ENCODE peak calls at places on chromosomes 16 and 17, in ten cellular contexts. W is stimulated activated naive CD8-positive, alpha-beta T cell treated with anti-CD3 and anti-CD28 coated beads, Interleukin-15, amount 100 ng/mL, for 72 hours; R is ovary; J is OCI-LY7; Y is D341Med; P is activated T-helper 1 cell treated with Interleukin-2 at 50 U/mL for 16 hours; G is hepatocyte; B is NCI-H1436; C is AG09309; I is stimulated activated CD4-positive, alpha-beta T cell treated with anti-CD3 and anti-CD28 coated beads, Interleukin-4, amount 100 ng/mL, for 1 hour. E is an unnamed sample.

GRCh38 chr17:57523926-57524634 is 221.0 kb downstream of the CCDC182 start:
- DNase-seq in C (no peak), B (peak; percentile 65), G (no peak), P (no peak), J (no peak), Y (no peak), R (no peak), W (no peak), I (no peak), E (peak; percentile 28)

GRCh38 chr17:31568140-31568938 is 176.9 kb downstream of the RAB11FIP4 start:
- DNase-seq in G (no peak), I (no peak), P (no peak), J (no peak), B (no peak), C (no peak), W (no peak), R (no peak), Y (no peak), E (no peak)

GRCh38 chr16:86925067-86925791 is 346.9 kb downstream of the FOXL1 start:
- DNase-seq in P (no peak), G (peak; percentile 27), W (no peak), I (no peak), Y (no peak), B (no peak), J (no peak), C (no peak), R (no peak), E (no peak)

GRCh38 chr17:81429353-81429774 is 34.1 kb downstream of the BAHCC1 start:
- DNase-seq in P (no peak), G (peak; percentile 81), B (peak; percentile 70), C (no peak), J (no peak), Y (peak; percentile 95), I (no peak), W (no peak), R (peak; percentile 91), E (no peak)

GRCh38 chr17:6085812-6086211 is 15.6 kb downstream of the WSCD1 start:
- DNase-seq in Y (no peak), I (no peak), P (no peak), J (no peak), R (no peak), W (no peak), B (no peak), C (no peak), G (no peak), E (no peak)

GRCh38 chr16:83648347-83648746 is 159.4 kb upstream of the HSBP1 start:
- DNase-seq in J (no peak), C (no peak), W (no peak), I (no peak), G (no peak), Y (no peak), B (no peak), P (no peak), R (no peak), E (no peak)

GRCh38 chr17:63435681-63436522 is 10.2 kb downstream of the CYB561 start:
- DNase-seq in Y (peak; percentile 60), B (peak; percentile 81), P (no peak), J (peak; percentile 75), C (no peak), R (no peak), G (no peak), I (no peak), W (no peak), E (no peak)

GRCh38 chr17:32444301-32445074 is at the start of gene PSMD11:
- DNase-seq in I (peak; percentile 99), G (peak; percentile 99), Y (peak; percentile 100), W (peak; percentile 99), J (peak; percentile 98), P (peak; percentile 99), C (peak; percentile 67), R (peak; percentile 99), B (peak; percentile 100), E (peak; percentile 97)

GRCh38 chr17:47239663-47240374 is 13.8 kb upstream of the ITGB3 start:
- DNase-seq in Y (peak; percentile 71), B (peak; percentile 68), G (peak; percentile 77), J (peak; percentile 43), C (peak; percentile 96), P (no peak), I (no peak), R (peak; percentile 58), W (no peak), E (peak; percentile 42)

GRCh38 chr17:13953871-13954270 is 115.4 kb upstream of the COX10 start:
- DNase-seq in B (no peak), Y (no peak), W (no peak), G (no peak), I (no peak), R (no peak), P (no peak), C (peak; percentile 37), J (no peak), E (no peak)

GRCh38 chr16:2366660-2367309 is 26.3 kb upstream of the ABCA3 start:
- DNase-seq in B (no peak), Y (no peak), J (no peak), R (no peak), I (no peak), W (no peak), C (no peak), P (no peak), G (no peak), E (peak; percentile 50)

GRCh38 chr16:70372921-70373550 is 26.3 kb downstream of the DDX19A start:
- DNase-seq in G (no peak), Y (no peak), R (no peak), C (no peak), J (no peak), B (no peak), I (no peak), P (no peak), W (no peak), E (no peak)

GRCh38 chr16:4982056-4982867 is 24.1 kb downstream of the SEC14L5 start:
- DNase-seq in G (no peak), W (no peak), I (no peak), B (no peak), Y (no peak), P (no peak), J (no peak), C (no peak), R (no peak), E (no peak)

GRCh38 chr16:17555176-17555575 is 84.4 kb upstream of the XYLT1 start:
- DNase-seq in Y (no peak), P (no peak), B (no peak), G (no peak), W (no peak), R (no peak), C (peak; percentile 76), J (no peak), I (no peak), E (no peak)

GRCh38 chr17:44774271-44775135 is 15.7 kb downstream of the ADAM11 start:
- DNase-seq in G (peak; percentile 93), J (peak; percentile 89), B (peak; percentile 90), W (peak; percentile 89), P (peak; percentile 74), Y (peak; percentile 97), I (peak; percentile 92), R (peak; percentile 86), C (no peak), E (peak; percentile 84)

GRCh38 chr16:62077998-62078397 is 41.8 kb upstream of the CDH8 start:
- DNase-seq in P (no peak), I (no peak), C (no peak), B (no peak), J (no peak), Y (peak; percentile 44), W (no peak), G (peak; percentile 13), R (no peak), E (no peak)

GRCh38 chr17:79835953-79836951 is 3.0 kb downstream of the CBX4 start:
- DNase-seq in G (peak; percentile 89), Y (peak; percentile 51), C (no peak), P (no peak), B (peak; percentile 95), I (no peak), J (peak; percentile 69), R (no peak), W (no peak), E (no peak)

GRCh38 chr17:32285770-32286517 is 20.3 kb downstream of the RHBDL3 start:
- DNase-seq in C (no peak), G (no peak), R (no peak), J (no peak), W (no peak), P (no peak), I (no peak), Y (no peak), B (no peak), E (no peak)

GRCh38 chr16:25065899-25066298 is 45.6 kb upstream of the LCMT1 start:
- DNase-seq in B (no peak), R (peak; percentile 31), P (no peak), G (peak; percentile 22), Y (no peak), I (no peak), C (no peak), W (no peak), J (peak; percentile 77), E (peak; percentile 52)

GRCh38 chr17:18217412-18218015 is 7.9 kb upstream of the LLGL1 start:
- DNase-seq in R (peak; percentile 80), Y (peak; percentile 79), J (peak; percentile 70), I (peak; percentile 74), W (peak; percentile 74), G (peak; percentile 80), P (peak; percentile 46), B (peak; percentile 73), C (no peak), E (no peak)

GRCh38 chr17:66373079-66373478 is 70.7 kb downstream of the PRKCA start:
- DNase-seq in G (no peak), P (no peak), I (no peak), W (no peak), J (no peak), C (no peak), Y (no peak), B (peak; percentile 26), R (no peak), E (no peak)

GRCh38 chr17:60562421-60562820 is 36.4 kb upstream of the APPBP2 start:
- DNase-seq in R (no peak), J (no peak), I (no peak), C (no peak), W (no peak), P (no peak), B (no peak), Y (no peak), G (no peak), E (no peak)

GRCh38 chr16:50282955-50283631 is 16.7 kb downstream of the ADCY7 start:
- DNase-seq in C (no peak), P (no peak), Y (no peak), G (no peak), J (no peak), I (no peak), B (no peak), W (no peak), R (no peak), E (no peak)

GRCh38 chr17:77840156-77840555 is 118.3 kb upstream of the TNRC6C start:
- DNase-seq in J (no peak), W (no peak), G (peak; percentile 60), C (no peak), B (no peak), R (no peak), P (no peak), I (no peak), Y (no peak), E (no peak)

GRCh38 chr17:79022507-79022991 is 1.4 kb upstream of the C1QTNF1 start:
- DNase-seq in I (no peak), P (no peak), B (no peak), C (no peak), R (peak; percentile 44), W (no peak), Y (peak; percentile 28), G (no peak), J (no peak), E (no peak)

GRCh38 chr16:82456683-82457082 is 170.1 kb upstream of the CDH13 start:
- DNase-seq in P (no peak), R (no peak), G (peak; percentile 86), W (peak; percentile 5), J (peak; percentile 54), B (peak; percentile 21), Y (peak; percentile 82), C (peak; percentile 57), I (peak; percentile 17), E (peak; percentile 10)

GRCh38 chr17:35568561-35568960 is 7.9 kb upstream of the SLFN14 start:
- DNase-seq in R (no peak), W (no peak), P (no peak), I (peak; percentile 47), J (no peak), G (peak; percentile 61), B (no peak), C (no peak), Y (peak; percentile 46), E (no peak)

GRCh38 chr17:80430446-80431245 is 15.7 kb downstream of the ENDOV start:
- DNase-seq in R (peak; percentile 26), G (no peak), W (no peak), P (no peak), Y (no peak), I (no peak), J (no peak), B (no peak), C (no peak), E (peak; percentile 5)